ENCODE peak calls at places on chromosomes 11 and 22, in ten cellular contexts. T, F, L, Z, Q, X, A, N, G and U are unnamed samples.

GRCh38 chr11:39786281-39786680 is 1673.2 kb downstream of the LRRC4C start:
- DNase-seq in T (no peak), F (no peak), L (no peak), Z (no peak), Q (no peak), X (no peak), A (no peak), N (no peak), G (no peak), U (no peak)

GRCh38 chr11:126824035-126824607 is 176.4 kb downstream of the KIRREL3 start:
- DNase-seq in T (no peak), F (no peak), L (no peak), Z (no peak), Q (no peak), X (no peak), A (no peak), N (no peak), G (no peak), U (no peak)

GRCh38 chr11:65793625-65794400 is 7.0 kb downstream of the OVOL1 start:
- DNase-seq in T (no peak), F (peak; percentile 66), L (no peak), Z (no peak), Q (no peak), X (no peak), A (no peak), N (no peak), G (no peak), U (no peak)

GRCh38 chr22:26168199-26168915 is 905 bp upstream of the SEZ6L start:
- DNase-seq in T (no peak), F (no peak), L (no peak), Z (no peak), Q (no peak), X (peak; percentile 55), A (no peak), N (no peak), G (no peak), U (no peak)

GRCh38 chr11:101435406-101435805 is 148.4 kb downstream of the TRPC6 start:
- DNase-seq in T (no peak), F (no peak), L (no peak), Z (no peak), Q (no peak), X (no peak), A (no peak), N (no peak), G (no peak), U (no peak)

GRCh38 chr11:29306527-29306926 is 710.3 kb downstream of the KCNA4 start:
- DNase-seq in T (no peak), F (no peak), L (no peak), Z (no peak), Q (no peak), X (no peak), A (no peak), N (no peak), G (no peak), U (no peak)

GRCh38 chr11:64916040-64916847 is 765 bp downstream of the ATG2A start:
- DNase-seq in T (peak; percentile 55), F (peak; percentile 56), L (no peak), Z (no peak), Q (no peak), X (no peak), A (peak; percentile 52), N (peak; percentile 82), G (no peak), U (no peak)

GRCh38 chr11:114738954-114739353 is 60.6 kb downstream of the NXPE2 start:
- DNase-seq in T (peak; percentile 27), F (peak; percentile 68), L (peak; percentile 22), Z (no peak), Q (no peak), X (peak; percentile 64), A (peak; percentile 51), N (no peak), G (no peak), U (no peak)

GRCh38 chr11:78291754-78292108 is 103.0 kb downstream of the USP35 start:
- DNase-seq in T (no peak), F (no peak), L (no peak), Z (no peak), Q (no peak), X (no peak), A (no peak), N (no peak), G (no peak), U (no peak)

GRCh38 chr11:78290293-78291176 is 101.8 kb downstream of the USP35 start:
- DNase-seq in T (peak; percentile 97), F (no peak), L (no peak), Z (no peak), Q (no peak), X (no peak), A (peak; percentile 28), N (no peak), G (no peak), U (no peak)

GRCh38 chr11:78295347-78295746 is 106.6 kb downstream of the USP35 start:
- DNase-seq in T (no peak), F (no peak), L (no peak), Z (no peak), Q (no peak), X (no peak), A (no peak), N (no peak), G (no peak), U (no peak)

GRCh38 chr11:78289547-78290292 is 101.0 kb downstream of the USP35 start:
- DNase-seq in T (no peak), F (no peak), L (no peak), Z (no peak), Q (no peak), X (no peak), A (no peak), N (no peak), G (no peak), U (no peak)

GRCh38 chr11:78292109-78292803 is 103.5 kb downstream of the USP35 start:
- DNase-seq in T (peak; percentile 44), F (no peak), L (no peak), Z (no peak), Q (no peak), X (no peak), A (no peak), N (no peak), G (no peak), U (no peak)
- TF ChIP-seq POLR2AphosphoS5 in T (no peak), F (no peak), L (no peak), Z (no peak), Q (no peak), X (no peak), A (no peak), N (no peak), G (no peak), U (no peak)

DNA sequence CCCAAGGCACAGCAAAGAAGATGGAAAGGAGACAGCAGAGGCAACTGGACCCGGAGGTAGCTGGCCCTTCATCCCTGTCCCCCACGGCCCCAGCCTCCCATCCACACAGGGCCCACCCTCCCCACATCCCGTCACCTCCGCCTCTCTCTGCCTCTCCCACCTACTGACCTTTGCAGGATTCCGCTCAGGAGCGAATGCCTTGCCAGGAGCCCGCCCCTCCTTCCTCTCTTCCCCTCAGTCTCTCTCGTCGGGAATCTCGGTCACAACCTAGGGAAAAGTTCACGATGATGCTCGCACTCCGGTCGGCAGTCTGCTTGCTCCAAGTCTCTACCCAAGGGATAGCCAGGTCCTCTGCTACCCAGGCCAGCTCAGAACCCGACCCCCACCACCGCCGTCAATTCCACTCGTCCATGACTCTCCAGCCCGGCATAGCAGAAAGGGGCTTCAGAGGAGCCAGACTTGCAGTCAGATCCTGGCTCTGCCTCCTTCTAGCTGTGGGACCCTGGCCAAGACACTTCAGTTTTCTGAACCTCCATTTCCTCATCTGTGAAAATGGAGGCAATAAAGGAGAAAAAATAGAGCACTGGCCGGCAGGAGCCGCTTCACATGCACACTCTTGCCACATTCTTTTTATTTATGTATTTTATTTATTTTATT is 10.2 kb downstream of the AHNAK start:
- DNase-seq in T (no peak), F (no peak), L (no peak), Z (no peak), Q (no peak), X (no peak), A (no peak), N (peak; percentile 69), G (no peak), U (no peak)
- H3K36me3 ChIP-seq in T (peaks cover 35% of the 10 kb centered on the region), F (peaks cover 43% of the 10 kb centered on the region), L (peaks cover 31% of the 10 kb centered on the region), Z (peaks cover 58% of the 10 kb centered on the region), Q (peaks cover 6% of the 10 kb centered on the region), X (peaks cover 4% of the 10 kb centered on the region), A (peaks cover 46% of the 10 kb centered on the region), N (peaks cover 38% of the 10 kb centered on the region), G (peaks cover 53% of the 10 kb centered on the region), U (peaks cover 52% of the 10 kb centered on the region)

GRCh38 chr11:112580864-112581263 is 320.2 kb upstream of the PLET1 start:
- DNase-seq in T (no peak), F (no peak), L (no peak), Z (no peak), Q (no peak), X (no peak), A (no peak), N (no peak), G (peak; percentile 4), U (no peak)

GRCh38 chr11:112582366-112582765 is 321.7 kb upstream of the PLET1 start:
- DNase-seq in T (no peak), F (no peak), L (no peak), Z (no peak), Q (no peak), X (no peak), A (no peak), N (no peak), G (no peak), U (no peak)

GRCh38 chr11:112579282-112579681 is 318.6 kb upstream of the PLET1 start:
- DNase-seq in T (no peak), F (no peak), L (no peak), Z (no peak), Q (no peak), X (no peak), A (no peak), N (no peak), G (peak; percentile 77), U (peak; percentile 72)

GRCh38 chr11:112583246-112583893 is 322.7 kb upstream of the PLET1 start:
- DNase-seq in T (no peak), F (no peak), L (no peak), Z (no peak), Q (peak; percentile 99), X (no peak), A (no peak), N (no peak), G (peak; percentile 87), U (no peak)

DNA sequence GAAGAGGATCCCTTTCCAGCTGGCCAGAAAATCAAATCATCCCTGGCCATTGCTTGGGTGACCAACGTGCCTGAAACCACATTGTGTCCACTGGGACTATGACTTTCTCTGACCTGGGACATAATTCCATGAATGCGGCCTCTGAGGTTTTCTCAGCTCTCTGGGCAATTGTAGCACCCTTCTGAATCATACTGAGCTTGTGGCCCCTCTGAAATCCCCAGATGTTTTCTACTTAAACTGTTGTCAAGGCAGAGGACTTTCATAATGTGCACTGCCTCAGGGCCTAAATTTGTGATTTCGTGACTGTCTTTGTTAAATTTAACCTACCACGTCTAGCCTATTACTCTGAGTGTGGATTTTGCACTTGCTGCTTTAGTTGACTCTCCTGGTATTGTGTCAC is 321.1 kb upstream of the PLET1 start:
- DNase-seq in T (no peak), F (no peak), L (no peak), Z (no peak), Q (peak; percentile 68), X (no peak), A (no peak), N (no peak), G (peak; percentile 39), U (peak; percentile 55)
- TF ChIP-seq POLR2A in T (no peak), F (no peak), L (no peak), Z (no peak), Q (no peak), X (no peak), A (no peak), N (no peak), G (no peak), U (no peak)

DNA sequence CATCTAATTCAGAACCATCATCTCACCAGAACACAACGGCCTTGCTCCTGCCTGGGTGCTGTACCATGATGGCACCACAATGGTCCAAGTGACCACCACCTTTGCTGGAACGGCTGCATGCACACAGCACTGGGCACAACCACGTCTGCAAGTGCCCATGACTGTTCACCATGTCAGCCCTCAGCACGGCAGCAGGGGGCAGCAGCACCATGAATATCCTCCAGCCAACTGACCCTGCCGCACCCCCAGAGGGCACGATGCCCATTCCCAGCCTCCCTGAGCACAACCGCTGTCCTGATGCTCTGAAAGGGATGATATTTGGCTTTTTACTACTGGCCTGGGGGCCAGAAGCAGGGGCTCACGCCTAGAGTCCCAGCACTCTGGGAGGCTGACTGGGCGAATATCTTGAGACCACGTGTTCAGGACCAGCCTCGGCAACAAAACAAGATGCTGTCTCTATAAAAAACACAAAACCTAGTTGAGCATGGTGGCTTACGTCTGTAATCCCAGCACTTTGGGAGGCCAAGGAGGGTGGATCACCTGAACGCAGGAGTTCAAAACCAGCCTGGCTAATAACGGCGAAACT is 25.7 kb downstream of the DRD4 start:
- DNase-seq in T (peak; percentile 39), F (peak; percentile 75), L (peak; percentile 48), Z (no peak), Q (no peak), X (peak; percentile 83), A (peak; percentile 74), N (no peak), G (no peak), U (no peak)
- TF ChIP-seq POLR2AphosphoS5 in T (no peak), F (no peak), L (no peak), Z (no peak), Q (no peak), X (no peak), A (peak; percentile 43), N (no peak), G (peak; percentile 18), U (no peak)